ENCODE peak calls at places on chromosomes 13 and 19, in five cellular contexts. One of them, this sample, is unnamed.

GRCh38 chr19:40693150-40693788 is 2.8 kb upstream of the NUMBL start:
- DNase-seq in activated T-helper 2 cell treated with anti-CD3 and anti-CD28 coated beads, Interferon-gamma antibody, Interleukin-2, Interleukin-4, amounts not matched to agents 10 μg/mL and 5 μg/mL and 100 μg/mL, durations not matched to agents 14 hours and 24 hours and 36 hours: no peak
- DNase-seq in GM13976: no peak
- DNase-seq in NCI-H460: no peak
- DNase-seq in NCI-H1417 treated with DMSO at 0.1 percent for 48 hours: no peak
- DNase-seq in this sample: no peak

GRCh38 chr13:26021516-26021915 is 30.3 kb downstream of the SHISA2 start:
- DNase-seq in activated T-helper 2 cell treated with anti-CD3 and anti-CD28 coated beads, Interferon-gamma antibody, Interleukin-2, Interleukin-4, amounts not matched to agents 10 μg/mL and 5 μg/mL and 100 μg/mL, durations not matched to agents 14 hours and 24 hours and 36 hours: no peak
- DNase-seq in GM13976: no peak
- DNase-seq in NCI-H460: no peak
- DNase-seq in NCI-H1417 treated with DMSO at 0.1 percent for 48 hours: no peak
- DNase-seq in this sample: no peak

GRCh38 chr13:87884874-87885273 is 213.7 kb downstream of the SLITRK5 start:
- DNase-seq in activated T-helper 2 cell treated with anti-CD3 and anti-CD28 coated beads, Interferon-gamma antibody, Interleukin-2, Interleukin-4, amounts not matched to agents 10 μg/mL and 5 μg/mL and 100 μg/mL, durations not matched to agents 14 hours and 24 hours and 36 hours: no peak
- DNase-seq in GM13976: no peak
- DNase-seq in NCI-H460: peak
- DNase-seq in NCI-H1417 treated with DMSO at 0.1 percent for 48 hours: no peak
- DNase-seq in this sample: no peak

GRCh38 chr19:4057913-4058695 is 8.6 kb downstream of the ZBTB7A start:
- DNase-seq in activated T-helper 2 cell treated with anti-CD3 and anti-CD28 coated beads, Interferon-gamma antibody, Interleukin-2, Interleukin-4, amounts not matched to agents 10 μg/mL and 5 μg/mL and 100 μg/mL, durations not matched to agents 14 hours and 24 hours and 36 hours: no peak
- DNase-seq in GM13976: no peak
- DNase-seq in NCI-H460: peak
- DNase-seq in NCI-H1417 treated with DMSO at 0.1 percent for 48 hours: no peak
- DNase-seq in this sample: peak

GRCh38 chr19:18863843-18864362 is 32.1 kb downstream of the CERS1 start:
- DNase-seq in activated T-helper 2 cell treated with anti-CD3 and anti-CD28 coated beads, Interferon-gamma antibody, Interleukin-2, Interleukin-4, amounts not matched to agents 10 μg/mL and 5 μg/mL and 100 μg/mL, durations not matched to agents 14 hours and 24 hours and 36 hours: no peak
- DNase-seq in GM13976: no peak
- DNase-seq in NCI-H460: no peak
- DNase-seq in NCI-H1417 treated with DMSO at 0.1 percent for 48 hours: no peak
- DNase-seq in this sample: no peak

GRCh38 chr19:6521718-6522646 is 8.8 kb upstream of the TNFSF9 start:
- DNase-seq in activated T-helper 2 cell treated with anti-CD3 and anti-CD28 coated beads, Interferon-gamma antibody, Interleukin-2, Interleukin-4, amounts not matched to agents 10 μg/mL and 5 μg/mL and 100 μg/mL, durations not matched to agents 14 hours and 24 hours and 36 hours: no peak
- DNase-seq in GM13976: peak
- DNase-seq in NCI-H460: no peak
- DNase-seq in NCI-H1417 treated with DMSO at 0.1 percent for 48 hours: no peak
- DNase-seq in this sample: no peak

GRCh38 chr13:35716186-35716585 is 239.7 kb upstream of the MAB21L1 start:
- DNase-seq in activated T-helper 2 cell treated with anti-CD3 and anti-CD28 coated beads, Interferon-gamma antibody, Interleukin-2, Interleukin-4, amounts not matched to agents 10 μg/mL and 5 μg/mL and 100 μg/mL, durations not matched to agents 14 hours and 24 hours and 36 hours: no peak
- DNase-seq in GM13976: no peak
- DNase-seq in NCI-H460: no peak
- DNase-seq in NCI-H1417 treated with DMSO at 0.1 percent for 48 hours: no peak
- DNase-seq in this sample: no peak

GRCh38 chr19:35109395-35110112 is 6.1 kb upstream of the FXYD3 start:
- DNase-seq in activated T-helper 2 cell treated with anti-CD3 and anti-CD28 coated beads, Interferon-gamma antibody, Interleukin-2, Interleukin-4, amounts not matched to agents 10 μg/mL and 5 μg/mL and 100 μg/mL, durations not matched to agents 14 hours and 24 hours and 36 hours: no peak
- DNase-seq in GM13976: no peak
- DNase-seq in NCI-H460: peak
- DNase-seq in NCI-H1417 treated with DMSO at 0.1 percent for 48 hours: no peak
- DNase-seq in this sample: no peak

GRCh38 chr13:98890186-98890585 is 87.7 kb downstream of the DOCK9 start:
- DNase-seq in activated T-helper 2 cell treated with anti-CD3 and anti-CD28 coated beads, Interferon-gamma antibody, Interleukin-2, Interleukin-4, amounts not matched to agents 10 μg/mL and 5 μg/mL and 100 μg/mL, durations not matched to agents 14 hours and 24 hours and 36 hours: no peak
- DNase-seq in GM13976: no peak
- DNase-seq in NCI-H460: no peak
- DNase-seq in NCI-H1417 treated with DMSO at 0.1 percent for 48 hours: no peak
- DNase-seq in this sample: no peak

GRCh38 chr13:83992566-83993358 is 110.5 kb upstream of the SLITRK1 start:
- DNase-seq in activated T-helper 2 cell treated with anti-CD3 and anti-CD28 coated beads, Interferon-gamma antibody, Interleukin-2, Interleukin-4, amounts not matched to agents 10 μg/mL and 5 μg/mL and 100 μg/mL, durations not matched to agents 14 hours and 24 hours and 36 hours: no peak
- DNase-seq in GM13976: peak
- DNase-seq in NCI-H460: no peak
- DNase-seq in NCI-H1417 treated with DMSO at 0.1 percent for 48 hours: no peak
- DNase-seq in this sample: no peak

GRCh38 chr19:15091918-15092753 is 10.1 kb downstream of the OR1I1 start:
- DNase-seq in activated T-helper 2 cell treated with anti-CD3 and anti-CD28 coated beads, Interferon-gamma antibody, Interleukin-2, Interleukin-4, amounts not matched to agents 10 μg/mL and 5 μg/mL and 100 μg/mL, durations not matched to agents 14 hours and 24 hours and 36 hours: peak
- DNase-seq in GM13976: peak
- DNase-seq in NCI-H460: peak
- DNase-seq in NCI-H1417 treated with DMSO at 0.1 percent for 48 hours: peak
- DNase-seq in this sample: no peak

GRCh38 chr13:73941752-73942151 is 192.5 kb downstream of the KLF12 start:
- DNase-seq in activated T-helper 2 cell treated with anti-CD3 and anti-CD28 coated beads, Interferon-gamma antibody, Interleukin-2, Interleukin-4, amounts not matched to agents 10 μg/mL and 5 μg/mL and 100 μg/mL, durations not matched to agents 14 hours and 24 hours and 36 hours: no peak
- DNase-seq in GM13976: no peak
- DNase-seq in NCI-H460: no peak
- DNase-seq in NCI-H1417 treated with DMSO at 0.1 percent for 48 hours: no peak
- DNase-seq in this sample: no peak

GRCh38 chr13:66933994-66934393 is 296.1 kb downstream of the PCDH9 start:
- DNase-seq in activated T-helper 2 cell treated with anti-CD3 and anti-CD28 coated beads, Interferon-gamma antibody, Interleukin-2, Interleukin-4, amounts not matched to agents 10 μg/mL and 5 μg/mL and 100 μg/mL, durations not matched to agents 14 hours and 24 hours and 36 hours: no peak
- DNase-seq in GM13976: no peak
- DNase-seq in NCI-H460: peak
- DNase-seq in NCI-H1417 treated with DMSO at 0.1 percent for 48 hours: no peak
- DNase-seq in this sample: no peak

GRCh38 chr13:43333176-43333575 is 309.8 kb downstream of the DNAJC15 start:
- DNase-seq in activated T-helper 2 cell treated with anti-CD3 and anti-CD28 coated beads, Interferon-gamma antibody, Interleukin-2, Interleukin-4, amounts not matched to agents 10 μg/mL and 5 μg/mL and 100 μg/mL, durations not matched to agents 14 hours and 24 hours and 36 hours: no peak
- DNase-seq in GM13976: no peak
- DNase-seq in NCI-H460: no peak
- DNase-seq in NCI-H1417 treated with DMSO at 0.1 percent for 48 hours: no peak
- DNase-seq in this sample: no peak

GRCh38 chr13:32901994-32902780 is 114.0 kb upstream of the KL start:
- DNase-seq in activated T-helper 2 cell treated with anti-CD3 and anti-CD28 coated beads, Interferon-gamma antibody, Interleukin-2, Interleukin-4, amounts not matched to agents 10 μg/mL and 5 μg/mL and 100 μg/mL, durations not matched to agents 14 hours and 24 hours and 36 hours: no peak
- DNase-seq in GM13976: no peak
- DNase-seq in NCI-H460: no peak
- DNase-seq in NCI-H1417 treated with DMSO at 0.1 percent for 48 hours: no peak
- DNase-seq in this sample: peak

GRCh38 chr13:67367385-67367784 is 137.2 kb upstream of the PCDH9 start:
- DNase-seq in activated T-helper 2 cell treated with anti-CD3 and anti-CD28 coated beads, Interferon-gamma antibody, Interleukin-2, Interleukin-4, amounts not matched to agents 10 μg/mL and 5 μg/mL and 100 μg/mL, durations not matched to agents 14 hours and 24 hours and 36 hours: no peak
- DNase-seq in GM13976: no peak
- DNase-seq in NCI-H460: no peak
- DNase-seq in NCI-H1417 treated with DMSO at 0.1 percent for 48 hours: no peak
- DNase-seq in this sample: no peak

GRCh38 chr13:22111152-22111783 is 440.4 kb downstream of the FGF9 start:
- DNase-seq in activated T-helper 2 cell treated with anti-CD3 and anti-CD28 coated beads, Interferon-gamma antibody, Interleukin-2, Interleukin-4, amounts not matched to agents 10 μg/mL and 5 μg/mL and 100 μg/mL, durations not matched to agents 14 hours and 24 hours and 36 hours: no peak
- DNase-seq in GM13976: no peak
- DNase-seq in NCI-H460: no peak
- DNase-seq in NCI-H1417 treated with DMSO at 0.1 percent for 48 hours: no peak
- DNase-seq in this sample: no peak

GRCh38 chr19:38698225-38699026 is 45.8 kb downstream of the CAPN12 start:
- DNase-seq in activated T-helper 2 cell treated with anti-CD3 and anti-CD28 coated beads, Interferon-gamma antibody, Interleukin-2, Interleukin-4, amounts not matched to agents 10 μg/mL and 5 μg/mL and 100 μg/mL, durations not matched to agents 14 hours and 24 hours and 36 hours: no peak
- DNase-seq in GM13976: no peak
- DNase-seq in NCI-H460: no peak
- DNase-seq in NCI-H1417 treated with DMSO at 0.1 percent for 48 hours: no peak
- DNase-seq in this sample: no peak

GRCh38 chr19:4776436-4777205 is 14.9 kb upstream of the FEM1A start:
- DNase-seq in activated T-helper 2 cell treated with anti-CD3 and anti-CD28 coated beads, Interferon-gamma antibody, Interleukin-2, Interleukin-4, amounts not matched to agents 10 μg/mL and 5 μg/mL and 100 μg/mL, durations not matched to agents 14 hours and 24 hours and 36 hours: no peak
- DNase-seq in GM13976: no peak
- DNase-seq in NCI-H460: no peak
- DNase-seq in NCI-H1417 treated with DMSO at 0.1 percent for 48 hours: no peak
- DNase-seq in this sample: no peak

GRCh38 chr19:16957151-16957662 is 68.4 kb downstream of the F2RL3 start:
- DNase-seq in activated T-helper 2 cell treated with anti-CD3 and anti-CD28 coated beads, Interferon-gamma antibody, Interleukin-2, Interleukin-4, amounts not matched to agents 10 μg/mL and 5 μg/mL and 100 μg/mL, durations not matched to agents 14 hours and 24 hours and 36 hours: no peak
- DNase-seq in GM13976: no peak
- DNase-seq in NCI-H460: no peak
- DNase-seq in NCI-H1417 treated with DMSO at 0.1 percent for 48 hours: no peak
- DNase-seq in this sample: no peak

GRCh38 chr13:43776680-43777079 is 10.1 kb downstream of the ENOX1 start:
- DNase-seq in activated T-helper 2 cell treated with anti-CD3 and anti-CD28 coated beads, Interferon-gamma antibody, Interleukin-2, Interleukin-4, amounts not matched to agents 10 μg/mL and 5 μg/mL and 100 μg/mL, durations not matched to agents 14 hours and 24 hours and 36 hours: no peak
- DNase-seq in GM13976: no peak
- DNase-seq in NCI-H460: no peak
- DNase-seq in NCI-H1417 treated with DMSO at 0.1 percent for 48 hours: no peak
- DNase-seq in this sample: no peak

GRCh38 chr13:25633108-25633507 is 261.3 kb downstream of the ATP8A2 start:
- DNase-seq in activated T-helper 2 cell treated with anti-CD3 and anti-CD28 coated beads, Interferon-gamma antibody, Interleukin-2, Interleukin-4, amounts not matched to agents 10 μg/mL and 5 μg/mL and 100 μg/mL, durations not matched to agents 14 hours and 24 hours and 36 hours: no peak
- DNase-seq in GM13976: no peak
- DNase-seq in NCI-H460: no peak
- DNase-seq in NCI-H1417 treated with DMSO at 0.1 percent for 48 hours: no peak
- DNase-seq in this sample: no peak

GRCh38 chr13:97188207-97188606 is 33.9 kb upstream of the MBNL2 start:
- DNase-seq in activated T-helper 2 cell treated with anti-CD3 and anti-CD28 coated beads, Interferon-gamma antibody, Interleukin-2, Interleukin-4, amounts not matched to agents 10 μg/mL and 5 μg/mL and 100 μg/mL, durations not matched to agents 14 hours and 24 hours and 36 hours: no peak
- DNase-seq in GM13976: no peak
- DNase-seq in NCI-H460: no peak
- DNase-seq in NCI-H1417 treated with DMSO at 0.1 percent for 48 hours: no peak
- DNase-seq in this sample: no peak

GRCh38 chr13:75705395-75705794 is 69.3 kb downstream of the LMO7 start:
- DNase-seq in activated T-helper 2 cell treated with anti-CD3 and anti-CD28 coated beads, Interferon-gamma antibody, Interleukin-2, Interleukin-4, amounts not matched to agents 10 μg/mL and 5 μg/mL and 100 μg/mL, durations not matched to agents 14 hours and 24 hours and 36 hours: no peak
- DNase-seq in GM13976: no peak
- DNase-seq in NCI-H460: peak
- DNase-seq in NCI-H1417 treated with DMSO at 0.1 percent for 48 hours: no peak
- DNase-seq in this sample: no peak

GRCh38 chr13:37816276-37816675 is 53.3 kb downstream of the TRPC4 start:
- DNase-seq in activated T-helper 2 cell treated with anti-CD3 and anti-CD28 coated beads, Interferon-gamma antibody, Interleukin-2, Interleukin-4, amounts not matched to agents 10 μg/mL and 5 μg/mL and 100 μg/mL, durations not matched to agents 14 hours and 24 hours and 36 hours: no peak
- DNase-seq in GM13976: no peak
- DNase-seq in NCI-H460: no peak
- DNase-seq in NCI-H1417 treated with DMSO at 0.1 percent for 48 hours: no peak
- DNase-seq in this sample: no peak

GRCh38 chr19:45667620-45668341 is at the start of gene GIPR:
- DNase-seq in activated T-helper 2 cell treated with anti-CD3 and anti-CD28 coated beads, Interferon-gamma antibody, Interleukin-2, Interleukin-4, amounts not matched to agents 10 μg/mL and 5 μg/mL and 100 μg/mL, durations not matched to agents 14 hours and 24 hours and 36 hours: peak
- DNase-seq in GM13976: peak
- DNase-seq in NCI-H460: peak
- DNase-seq in NCI-H1417 treated with DMSO at 0.1 percent for 48 hours: no peak
- DNase-seq in this sample: peak

GRCh38 chr19:41997121-41997850 is 3.3 kb upstream of the ATP1A3 start:
- DNase-seq in activated T-helper 2 cell treated with anti-CD3 and anti-CD28 coated beads, Interferon-gamma antibody, Interleukin-2, Interleukin-4, amounts not matched to agents 10 μg/mL and 5 μg/mL and 100 μg/mL, durations not matched to agents 14 hours and 24 hours and 36 hours: peak
- DNase-seq in GM13976: peak
- DNase-seq in NCI-H460: peak
- DNase-seq in NCI-H1417 treated with DMSO at 0.1 percent for 48 hours: no peak
- DNase-seq in this sample: peak

GRCh38 chr19:49564616-49565045 is 15.7 kb downstream of the NOSIP start:
- DNase-seq in activated T-helper 2 cell treated with anti-CD3 and anti-CD28 coated beads, Interferon-gamma antibody, Interleukin-2, Interleukin-4, amounts not matched to agents 10 μg/mL and 5 μg/mL and 100 μg/mL, durations not matched to agents 14 hours and 24 hours and 36 hours: no peak
- DNase-seq in GM13976: no peak
- DNase-seq in NCI-H460: no peak
- DNase-seq in NCI-H1417 treated with DMSO at 0.1 percent for 48 hours: no peak
- DNase-seq in this sample: no peak

GRCh38 chr13:31930901-31931522 is 100.6 kb upstream of the FRY start:
- DNase-seq in activated T-helper 2 cell treated with anti-CD3 and anti-CD28 coated beads, Interferon-gamma antibody, Interleukin-2, Interleukin-4, amounts not matched to agents 10 μg/mL and 5 μg/mL and 100 μg/mL, durations not matched to agents 14 hours and 24 hours and 36 hours: peak
- DNase-seq in GM13976: peak
- DNase-seq in NCI-H460: no peak
- DNase-seq in NCI-H1417 treated with DMSO at 0.1 percent for 48 hours: no peak
- DNase-seq in this sample: no peak

GRCh38 chr13:102700088-102701031 is 5.5 kb upstream of the METTL21C start:
- DNase-seq in activated T-helper 2 cell treated with anti-CD3 and anti-CD28 coated beads, Interferon-gamma antibody, Interleukin-2, Interleukin-4, amounts not matched to agents 10 μg/mL and 5 μg/mL and 100 μg/mL, durations not matched to agents 14 hours and 24 hours and 36 hours: no peak
- DNase-seq in GM13976: no peak
- DNase-seq in NCI-H460: no peak
- DNase-seq in NCI-H1417 treated with DMSO at 0.1 percent for 48 hours: no peak
- DNase-seq in this sample: no peak

GRCh38 chr13:101202590-101202989 is 213.7 kb downstream of the NALCN start:
- DNase-seq in activated T-helper 2 cell treated with anti-CD3 and anti-CD28 coated beads, Interferon-gamma antibody, Interleukin-2, Interleukin-4, amounts not matched to agents 10 μg/mL and 5 μg/mL and 100 μg/mL, durations not matched to agents 14 hours and 24 hours and 36 hours: no peak
- DNase-seq in GM13976: no peak
- DNase-seq in NCI-H460: no peak
- DNase-seq in NCI-H1417 treated with DMSO at 0.1 percent for 48 hours: no peak
- DNase-seq in this sample: no peak

GRCh38 chr19:16807416-16808274 is 21.6 kb upstream of the SIN3B start:
- DNase-seq in activated T-helper 2 cell treated with anti-CD3 and anti-CD28 coated beads, Interferon-gamma antibody, Interleukin-2, Interleukin-4, amounts not matched to agents 10 μg/mL and 5 μg/mL and 100 μg/mL, durations not matched to agents 14 hours and 24 hours and 36 hours: no peak
- DNase-seq in GM13976: no peak
- DNase-seq in NCI-H460: no peak
- DNase-seq in NCI-H1417 treated with DMSO at 0.1 percent for 48 hours: no peak
- DNase-seq in this sample: no peak

GRCh38 chr19:24032651-24033050 is 54.3 kb upstream of the ZNF254 start:
- DNase-seq in activated T-helper 2 cell treated with anti-CD3 and anti-CD28 coated beads, Interferon-gamma antibody, Interleukin-2, Interleukin-4, amounts not matched to agents 10 μg/mL and 5 μg/mL and 100 μg/mL, durations not matched to agents 14 hours and 24 hours and 36 hours: no peak
- DNase-seq in GM13976: no peak
- DNase-seq in NCI-H460: no peak
- DNase-seq in NCI-H1417 treated with DMSO at 0.1 percent for 48 hours: no peak
- DNase-seq in this sample: no peak

GRCh38 chr19:1255186-1256161 is 7.1 kb downstream of the MIDN start:
- DNase-seq in activated T-helper 2 cell treated with anti-CD3 and anti-CD28 coated beads, Interferon-gamma antibody, Interleukin-2, Interleukin-4, amounts not matched to agents 10 μg/mL and 5 μg/mL and 100 μg/mL, durations not matched to agents 14 hours and 24 hours and 36 hours: no peak
- DNase-seq in GM13976: no peak
- DNase-seq in NCI-H460: no peak
- DNase-seq in NCI-H1417 treated with DMSO at 0.1 percent for 48 hours: no peak
- DNase-seq in this sample: no peak

GRCh38 chr19:53982611-53983010 is 8.8 kb upstream of the CACNG6 start:
- DNase-seq in activated T-helper 2 cell treated with anti-CD3 and anti-CD28 coated beads, Interferon-gamma antibody, Interleukin-2, Interleukin-4, amounts not matched to agents 10 μg/mL and 5 μg/mL and 100 μg/mL, durations not matched to agents 14 hours and 24 hours and 36 hours: no peak
- DNase-seq in GM13976: no peak
- DNase-seq in NCI-H460: peak
- DNase-seq in NCI-H1417 treated with DMSO at 0.1 percent for 48 hours: no peak
- DNase-seq in this sample: peak

GRCh38 chr19:53136432-53136831 is 3.7 kb upstream of the ZNF415 start:
- DNase-seq in activated T-helper 2 cell treated with anti-CD3 and anti-CD28 coated beads, Interferon-gamma antibody, Interleukin-2, Interleukin-4, amounts not matched to agents 10 μg/mL and 5 μg/mL and 100 μg/mL, durations not matched to agents 14 hours and 24 hours and 36 hours: no peak
- DNase-seq in GM13976: no peak
- DNase-seq in NCI-H460: no peak
- DNase-seq in NCI-H1417 treated with DMSO at 0.1 percent for 48 hours: no peak
- DNase-seq in this sample: no peak

GRCh38 chr13:43405457-43405856 is 381.3 kb downstream of the ENOX1 start:
- DNase-seq in activated T-helper 2 cell treated with anti-CD3 and anti-CD28 coated beads, Interferon-gamma antibody, Interleukin-2, Interleukin-4, amounts not matched to agents 10 μg/mL and 5 μg/mL and 100 μg/mL, durations not matched to agents 14 hours and 24 hours and 36 hours: no peak
- DNase-seq in GM13976: no peak
- DNase-seq in NCI-H460: no peak
- DNase-seq in NCI-H1417 treated with DMSO at 0.1 percent for 48 hours: no peak
- DNase-seq in this sample: no peak

This sample was measured in left cardiac atrium.